ENCODE peak calls at places on chromosomes 12 and 14, in six cellular contexts. P is stimulated activated naive CD4-positive, alpha-beta T cell treated with Interleukin-2 at 50 U/mL for 16 hours; S is H9; C is AG09319; U is activated CD4-positive, alpha-beta T cell treated with anti-CD3 and anti-CD28 coated beads for 48 hours; I is HT-29. M is an unnamed sample.

GRCh38 chr12:26749781-26750180 is 83.2 kb downstream of the ITPR2 start:
- DNase-seq in U (no peak), S (no peak), P (no peak), C (no peak), I (no peak), M (no peak)

GRCh38 chr12:123996581-123996980 is 23.6 kb downstream of the ZNF664 start:
- DNase-seq in C (no peak), P (no peak), S (no peak), I (no peak), U (no peak), M (no peak)

GRCh38 chr12:119412811-119413794 is 78.6 kb downstream of the CCDC60 start:
- DNase-seq in U (peak; percentile 69), I (peak; percentile 78), S (peak; percentile 88), P (no peak), C (peak; percentile 15), M (no peak)

GRCh38 chr12:82182601-82183000 is 175.6 kb downstream of the CCDC59 start:
- DNase-seq in U (no peak), P (no peak), C (no peak), I (no peak), S (no peak), M (no peak)

GRCh38 chr12:2256915-2257314 is 204.1 kb downstream of the CACNA1C start:
- DNase-seq in P (no peak), U (no peak), C (no peak), I (no peak), S (no peak), M (no peak)

GRCh38 chr14:70641548-70642312 is at the start of gene TTC9:
- DNase-seq in C (no peak), U (no peak), S (peak; percentile 47), P (peak; percentile 16), I (no peak), M (no peak)

GRCh38 chr12:19575307-19576243 is 136.3 kb downstream of the AEBP2 start:
- DNase-seq in I (peak; percentile 40), U (no peak), C (no peak), P (no peak), S (no peak), M (no peak)

GRCh38 chr12:64733857-64734256 is 25.3 kb downstream of the GNS start:
- DNase-seq in I (peak; percentile 41), C (no peak), U (no peak), S (no peak), P (no peak), M (no peak)

GRCh38 chr14:100031506-100032281 is 33.5 kb upstream of the EVL start:
- DNase-seq in U (no peak), P (no peak), C (peak; percentile 89), S (no peak), I (peak; percentile 32), M (no peak)

GRCh38 chr14:44640416-44640815 is 133.3 kb upstream of the FSCB start:
- DNase-seq in U (no peak), I (no peak), S (no peak), C (no peak), P (no peak), M (no peak)

M was measured in activated CD4-positive, CD25-positive, alpha-beta regulatory T cell.